ENCODE peak calls at places on chromosomes 4 and X, in four cellular contexts. R, G, N and Q are unnamed samples.

GRCh38 chrX:19569121-19569805 is 54.0 kb upstream of the MAP3K15 start:
- DNase-seq in R (no peak), G (no peak), N (no peak), Q (no peak)

GRCh38 chr4:37748546-37748945 is 62.4 kb upstream of the RELL1 start:
- DNase-seq in R (no peak), G (no peak), N (no peak), Q (no peak)

GRCh38 chr4:127988638-127989037 is 23.4 kb downstream of the ABHD18 start:
- DNase-seq in R (no peak), G (no peak), N (no peak), Q (no peak)

GRCh38 chr4:37584087-37584486 is 102.1 kb downstream of the RELL1 start:
- DNase-seq in R (no peak), G (no peak), N (no peak), Q (no peak)

GRCh38 chr4:184587746-184588145 is 61.5 kb downstream of the CASP3 start:
- DNase-seq in R (no peak), G (no peak), N (no peak), Q (no peak)

GRCh38 chr4:94889961-94890360 is 132.2 kb downstream of the BMPR1B start:
- DNase-seq in R (no peak), G (peak; percentile 32), N (no peak), Q (no peak)

GRCh38 chrX:7190157-7190556 is 42.2 kb upstream of the PUDP start:
- DNase-seq in R (no peak), G (no peak), N (no peak), Q (no peak)

GRCh38 chrX:57906790-57907189 is 3.5 kb downstream of the ZXDA start:
- DNase-seq in R (peak; percentile 27), G (peak; percentile 73), N (no peak), Q (no peak)

GRCh38 chr4:48778431-48779094 is 1.5 kb downstream of the FRYL start:
- DNase-seq in R (peak; percentile 19), G (peak; percentile 58), N (no peak), Q (peak; percentile 39)

GRCh38 chrX:153463031-153463430 is 7.3 kb downstream of the HAUS7 start:
- DNase-seq in R (no peak), G (no peak), N (no peak), Q (no peak)

GRCh38 chrX:45714864-45715263 is 514.2 kb upstream of the DIPK2B start:
- DNase-seq in R (peak; percentile 15), G (peak; percentile 79), N (no peak), Q (peak; percentile 81)

GRCh38 chr4:184267206-184267608 is 49.5 kb upstream of the ENPP6 start:
- DNase-seq in R (peak; percentile 1), G (no peak), N (no peak), Q (no peak)

GRCh38 chr4:111836601-111837000 is 308.7 kb upstream of the FAM241A start:
- DNase-seq in R (no peak), G (no peak), N (no peak), Q (no peak)

GRCh38 chrX:55709735-55710134 is 7.8 kb upstream of the RRAGB start:
- DNase-seq in R (peak; percentile 4), G (no peak), N (no peak), Q (peak; percentile 41)

GRCh38 chr4:172927096-172927495 is 241.5 kb upstream of the GALNT7 start:
- DNase-seq in R (no peak), G (no peak), N (no peak), Q (no peak)

GRCh38 chr4:57550143-57550542 is 440.0 kb upstream of the IGFBP7 start:
- DNase-seq in R (no peak), G (no peak), N (no peak), Q (no peak)